ENCODE peak calls at places on chromosomes 3 and 15, in five cellular contexts. P is chondrocyte, J is coronary artery, W is thoracic aorta, L is A549. Q is an unnamed sample.

GRCh38 chr15:38424101-38424552 is 29.8 kb upstream of the FAM98B start:
- DNase-seq in P (no peak), J (no peak), L (no peak), W (no peak), Q (no peak)

GRCh38 chr15:66650433-66650832 is 51.6 kb upstream of the SMAD6 start:
- DNase-seq in P (no peak), W (no peak), J (peak; percentile 84), L (no peak), Q (no peak)

GRCh38 chr3:98188553-98188952 is 22.1 kb downstream of the OR5H15 start:
- DNase-seq in W (no peak), J (no peak), L (no peak), P (no peak), Q (no peak)

GRCh38 chr15:74770211-74770892 is 11.5 kb upstream of the CSK start:
- DNase-seq in L (no peak), P (no peak), J (no peak), W (no peak), Q (no peak)

GRCh38 chr3:190024912-190025311 is 95.8 kb downstream of the P3H2 start:
- DNase-seq in J (no peak), W (no peak), P (no peak), L (no peak), Q (no peak)

GRCh38 chr15:63752075-63752684 is 81.6 kb downstream of the HERC1 start:
- DNase-seq in P (no peak), W (peak; percentile 5), J (no peak), L (peak; percentile 64), Q (no peak)

GRCh38 chr3:106135451-106136160 is 266.8 kb upstream of the CBLB start:
- DNase-seq in W (no peak), P (peak; percentile 81), J (no peak), L (no peak), Q (no peak)

GRCh38 chr3:156674911-156675743 is 737 bp downstream of the TIPARP start:
- DNase-seq in J (peak; percentile 79), W (peak; percentile 33), L (peak; percentile 16), P (peak; percentile 91), Q (peak; percentile 77)

GRCh38 chr3:32106929-32107362 is 526 bp downstream of the GPD1L start:
- DNase-seq in L (no peak), W (no peak), P (no peak), J (no peak), Q (no peak)

GRCh38 chr15:100383302-100384107 is 41.7 kb upstream of the ADAMTS17 start:
- DNase-seq in L (peak; percentile 39), P (no peak), W (no peak), J (no peak), Q (no peak)

GRCh38 chr15:100385300-100385699 is 43.5 kb upstream of the ADAMTS17 start:
- DNase-seq in L (no peak), P (no peak), J (no peak), W (no peak), Q (no peak)

DNA sequence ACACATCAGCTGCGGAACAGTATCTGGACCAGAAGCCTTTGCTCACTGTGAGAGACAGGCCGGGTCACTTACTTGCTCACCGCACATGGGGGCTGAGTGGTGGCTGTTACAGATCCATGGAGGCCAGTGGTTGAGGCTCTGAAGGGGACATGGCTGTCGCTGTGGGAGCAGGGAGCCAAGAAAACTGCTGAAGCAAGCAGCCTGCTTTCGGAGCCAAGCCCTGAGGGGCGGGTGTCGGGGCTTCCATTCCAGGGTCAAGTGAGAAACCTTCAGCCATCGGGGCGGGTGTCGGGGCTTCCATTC is 42.3 kb upstream of the ADAMTS17 start:
- DNase-seq in W (no peak), L (no peak), J (no peak), P (no peak), Q (no peak)
- TF ChIP-seq CTCF in W (no peak), L (no peak), J (no peak), P (no peak), Q (no peak)

GRCh38 chr3:94336076-94336741 is 273.3 kb downstream of the NSUN3 start:
- DNase-seq in L (peak; percentile 2), J (no peak), P (no peak), W (no peak), Q (no peak)
- TF ChIP-seq CTCF in L (peak; percentile 56), J (no peak), P (peak; percentile 89), W (peak; percentile 26), Q (peak; percentile 74)

GRCh38 chr3:140219161-140219745 is 284.3 kb downstream of the CLSTN2 start:
- DNase-seq in P (no peak), W (no peak), J (no peak), L (no peak), Q (no peak)

GRCh38 chr3:140219923-140220452 is 285.0 kb downstream of the CLSTN2 start:
- DNase-seq in L (no peak), W (no peak), P (no peak), J (no peak), Q (no peak)

DNA sequence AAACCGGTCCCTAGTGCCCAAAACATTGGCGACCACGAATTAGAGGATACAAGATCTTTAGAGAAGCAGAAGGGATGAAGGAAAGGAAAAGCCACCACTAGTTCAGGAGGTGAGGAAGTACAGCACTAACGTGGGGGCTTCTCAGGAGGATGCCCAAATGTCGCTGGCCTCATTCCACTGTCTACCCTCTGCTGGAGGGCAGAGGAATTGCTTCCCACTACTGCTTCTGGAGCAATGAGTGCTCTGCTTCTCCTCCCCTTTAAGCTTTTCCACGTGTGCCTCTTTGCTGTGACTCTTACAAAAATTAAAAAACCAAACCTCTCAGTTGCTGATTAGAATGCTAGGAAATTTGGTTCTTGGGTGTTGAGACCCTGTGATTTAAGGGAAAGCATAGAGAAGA is 281.3 kb downstream of the CLSTN2 start:
- DNase-seq in W (no peak), P (no peak), L (peak; percentile 10), J (no peak), Q (no peak)
- TF ChIP-seq CTCF in W (no peak), P (peak; percentile 64), L (no peak), J (no peak), Q (peak; percentile 57)

GRCh38 chr3:136518102-136518501 is 234.1 kb downstream of the STAG1 start:
- DNase-seq in W (no peak), P (no peak), L (no peak), J (no peak), Q (no peak)

GRCh38 chr3:136513367-136513766 is 238.8 kb downstream of the STAG1 start:
- DNase-seq in P (no peak), J (no peak), W (no peak), L (no peak), Q (no peak)

GRCh38 chr3:136512391-136512790 is 239.8 kb downstream of the STAG1 start:
- DNase-seq in L (no peak), P (no peak), J (no peak), W (no peak), Q (no peak)

DNA sequence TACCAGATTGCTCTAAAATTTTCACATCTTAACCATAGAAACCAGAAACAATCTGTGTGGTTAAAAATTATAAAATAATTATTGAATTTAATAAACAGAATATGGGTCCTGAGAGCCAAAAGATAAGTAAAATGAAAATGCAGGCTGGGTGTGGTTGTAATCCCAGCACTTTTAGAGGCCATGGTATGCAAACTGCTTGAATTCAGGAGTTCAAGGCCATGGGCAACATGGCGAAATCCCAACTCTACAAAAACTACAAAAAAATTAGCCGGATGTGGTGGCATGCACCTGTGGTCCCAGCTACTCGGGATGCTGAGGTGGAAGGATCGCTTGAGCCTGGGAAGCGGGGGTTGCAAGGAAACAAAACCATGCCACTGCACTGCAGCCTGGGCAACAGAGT is 236.1 kb downstream of the STAG1 start:
- DNase-seq in W (no peak), L (no peak), P (no peak), J (no peak), Q (no peak)
- TF ChIP-seq CTCF in W (no peak), L (no peak), P (no peak), J (no peak), Q (no peak)

GRCh38 chr15:73712107-73712506 is 27.9 kb downstream of the CD276 start:
- DNase-seq in P (no peak), J (no peak), W (no peak), L (no peak), Q (no peak)
- TF ChIP-seq CTCF in P (no peak), J (no peak), W (no peak), L (no peak), Q (no peak)

Q was measured in type B pancreatic cell.